ENCODE peak calls at places on chromosome X, in nine cellular contexts. R is fibroblast of pulmonary artery, U is upper lobe of right lung, D is left lung, J is iPS DF 6.9, X is fibroblast of lung, M is astrocyte of the cerebellum, C is OCI-LY7, L is fibroblast of villous mesenchyme. K is an unnamed sample.

GRCh38 chrX:45233541-45233940 is 32.9 kb upstream of the DIPK2B start:
- DNase-seq in L (no peak), U (no peak), R (no peak), X (no peak), J (no peak), D (no peak), C (no peak), M (no peak), K (no peak)

GRCh38 chrX:56729152-56729557 is at the start of gene NBDY:
- DNase-seq in C (peak; percentile 67), R (peak; percentile 57), U (peak; percentile 63), M (no peak), L (peak; percentile 47), X (peak; percentile 56), J (no peak), D (peak; percentile 42), K (no peak)

GRCh38 chrX:85326234-85327059 is 53.0 kb downstream of the POF1B start:
- DNase-seq in U (peak; percentile 32), L (no peak), R (no peak), D (no peak), X (no peak), C (no peak), J (no peak), M (no peak), K (no peak)

GRCh38 chrX:46737462-46737861 is 21.5 kb downstream of the SLC9A7 start:
- DNase-seq in D (no peak), R (peak; percentile 82), C (no peak), M (no peak), J (no peak), X (peak; percentile 79), L (peak; percentile 61), U (no peak), K (no peak)

GRCh38 chrX:2583194-2584162 is 82.7 kb upstream of the DHRSX start:
- DNase-seq in C (no peak), J (no peak), U (no peak), X (no peak), R (no peak), D (no peak), M (no peak), L (no peak), K (no peak)

GRCh38 chrX:43559643-43560042 is 96.5 kb upstream of the MAOA start:
- DNase-seq in C (peak; percentile 61), X (peak; percentile 9), J (peak; percentile 25), L (peak; percentile 51), D (peak; percentile 33), U (no peak), R (peak; percentile 66), M (peak; percentile 12), K (no peak)

GRCh38 chrX:55450259-55450658 is 1.7 kb upstream of the MAGEH1 start:
- DNase-seq in D (no peak), C (no peak), X (no peak), L (peak; percentile 6), J (no peak), U (no peak), R (peak; percentile 29), M (no peak), K (peak; percentile 2)

GRCh38 chrX:13357925-13358324 is 38.1 kb upstream of the ATXN3L start:
- DNase-seq in M (no peak), U (no peak), C (no peak), D (no peak), J (no peak), X (peak; percentile 38), R (peak; percentile 31), L (peak; percentile 51), K (peak; percentile 47)

GRCh38 chrX:104270212-104270611 is 15.5 kb upstream of the ESX1 start:
- DNase-seq in L (no peak), J (no peak), U (no peak), R (no peak), M (no peak), C (no peak), X (no peak), D (no peak), K (no peak)

GRCh38 chrX:87873347-87873941 is 355.8 kb downstream of the KLHL4 start:
- DNase-seq in R (no peak), J (no peak), X (no peak), C (no peak), L (no peak), D (no peak), M (no peak), U (no peak), K (no peak)

GRCh38 chrX:110304884-110305283 is 13.0 kb downstream of the AMMECR1 start:
- DNase-seq in R (no peak), M (no peak), C (no peak), J (no peak), X (no peak), L (no peak), D (no peak), U (no peak), K (no peak)

GRCh38 chrX:28773807-28774206 is 186.6 kb downstream of the IL1RAPL1 start:
- DNase-seq in J (no peak), D (no peak), C (no peak), R (no peak), L (no peak), X (no peak), U (no peak), M (no peak), K (no peak)

GRCh38 chrX:103415528-103415927 is 39.2 kb downstream of the BEX3 start:
- DNase-seq in X (no peak), M (no peak), J (no peak), C (no peak), U (no peak), L (no peak), R (no peak), D (no peak), K (no peak)

GRCh38 chrX:103782640-103783039 is 6.0 kb downstream of the PLP1 start:
- DNase-seq in R (no peak), J (no peak), X (no peak), L (no peak), U (no peak), D (no peak), M (no peak), C (no peak), K (no peak)

GRCh38 chrX:136457303-136457917 is 30.3 kb upstream of the BRS3 start:
- DNase-seq in J (no peak), M (no peak), C (no peak), L (no peak), R (no peak), D (no peak), X (no peak), U (no peak), K (no peak)

GRCh38 chrX:2500681-2501151 is at the start of the genes DHRSX and ZBED1:
- DNase-seq in X (peak; percentile 26), U (peak; percentile 81), D (peak; percentile 51), R (peak; percentile 26), M (no peak), J (no peak), L (peak; percentile 8), C (peak; percentile 69), K (no peak)

GRCh38 chrX:13967636-13968035 is 62.1 kb downstream of the GEMIN8 start:
- DNase-seq in C (no peak), L (no peak), R (no peak), U (no peak), J (no peak), X (no peak), D (no peak), M (no peak), K (no peak)

GRCh38 chrX:12825801-12826200 is 34.6 kb downstream of the PRPS2 start:
- DNase-seq in C (no peak), L (no peak), R (peak; percentile 8), D (no peak), U (no peak), X (peak; percentile 62), J (no peak), M (peak; percentile 12), K (no peak)

GRCh38 chrX:73563740-73564073 is 710 bp downstream of the CHIC1 start:
- DNase-seq in R (peak; percentile 9), M (no peak), J (no peak), U (no peak), C (no peak), X (peak; percentile 19), D (no peak), L (peak; percentile 1), K (no peak)

GRCh38 chrX:150508461-150509367 is 59.7 kb upstream of the MTM1 start:
- DNase-seq in X (peak; percentile 21), D (no peak), U (peak; percentile 69), C (no peak), J (no peak), M (no peak), L (peak; percentile 16), R (peak; percentile 63), K (no peak)

DNA sequence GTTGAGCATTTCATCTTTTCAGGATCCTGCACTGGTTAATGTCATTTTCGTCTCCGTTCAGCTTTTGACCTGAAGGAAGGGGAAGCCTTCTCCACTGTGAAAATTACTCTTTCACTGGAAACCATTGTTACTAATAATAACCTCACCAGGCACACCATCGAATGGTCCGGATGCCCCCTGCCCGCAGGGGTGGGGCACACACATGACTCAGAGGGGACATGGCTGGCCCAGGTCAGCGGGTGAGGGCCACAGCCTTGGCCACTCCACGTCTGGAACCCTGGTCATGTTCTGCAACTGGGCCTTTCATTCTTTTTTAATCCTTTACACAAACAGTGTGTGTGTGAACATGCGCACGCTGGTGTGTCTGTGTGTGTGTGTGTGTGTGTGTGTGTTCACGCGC is 191.8 kb downstream of the BCOR start:
- DNase-seq in J (no peak), L (no peak), R (no peak), D (no peak), M (no peak), U (no peak), X (no peak), C (no peak), K (no peak)
- H3K4me3 ChIP-seq in J (no peak overlapping the region), L (no peak overlapping the region), R (no peak overlapping the region), D (no peak overlapping the region), M (no peak overlapping the region), U (no peak overlapping the region), X (no peak overlapping the region), C (no peak overlapping the region), K (no peak overlapping the region)

GRCh38 chrX:70042399-70043371 is 7.1 kb downstream of the AWAT2 start:
- DNase-seq in C (no peak), J (no peak), M (no peak), R (peak; percentile 31), U (no peak), L (no peak), X (no peak), D (no peak), K (no peak)
- H3K4me3 ChIP-seq in C (no peak overlapping the region), J (no peak overlapping the region), M (no peak overlapping the region), R (no peak overlapping the region), U (no peak overlapping the region), L (no peak overlapping the region), X (no peak overlapping the region), D (no peak overlapping the region), K (no peak overlapping the region)

GRCh38 chrX:16882188-16882587 is 12.0 kb upstream of the RBBP7 start:
- DNase-seq in L (peak; percentile 26), R (peak; percentile 41), J (no peak), C (peak; percentile 67), M (no peak), D (no peak), U (peak; percentile 65), X (peak; percentile 33), K (no peak)
- H3K4me3 ChIP-seq in L (peak overlapping the region; percentile 60), R (peak overlapping the region; percentile 53), J (no peak overlapping the region), C (peak overlapping the region; percentile 58), M (peak overlapping the region; percentile 44), D (peak overlapping the region; percentile 27), U (peak overlapping the region; percentile 52), X (peak overlapping the region; percentile 72), K (peak overlapping the region; percentile 52)

DNA sequence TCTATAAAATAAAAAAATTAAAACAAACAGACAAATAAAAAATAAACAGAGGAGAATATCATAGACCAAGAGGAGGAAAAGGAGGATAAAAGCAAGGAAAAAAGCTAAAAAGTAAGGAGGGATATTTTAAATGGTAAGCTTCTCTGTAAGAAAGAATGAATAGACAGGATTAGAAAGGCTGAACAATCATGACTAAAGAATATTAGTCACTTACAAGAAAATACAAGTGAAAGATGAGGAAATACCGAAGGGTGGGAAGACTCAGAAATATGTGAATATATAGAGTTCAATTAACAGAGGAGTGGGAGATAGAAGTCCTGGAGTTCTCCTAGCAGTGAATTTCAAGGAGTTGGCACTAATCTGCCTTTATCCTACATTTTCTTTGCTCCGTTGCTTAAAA is 162.6 kb downstream of the RTL3 start:
- DNase-seq in R (no peak), U (no peak), L (no peak), J (no peak), M (no peak), D (no peak), X (no peak), C (no peak), K (no peak)
- H3K4me3 ChIP-seq in R (no peak overlapping the region), U (no peak overlapping the region), L (no peak overlapping the region), J (no peak overlapping the region), M (no peak overlapping the region), D (no peak overlapping the region), X (no peak overlapping the region), C (no peak overlapping the region), K (no peak overlapping the region)